ENCODE peak calls at places on chromosome 21, in nine cellular contexts. Q is activated gamma-delta T cell treated with anti-CD3 and anti-CD28 coated beads, Interleukin-2, amount 50 U/mL, for 16 hours; B is HFF-Myc; Z is NCI-H69; C is NCI-H510A treated with DMSO at 0.1 percent for 48 hours; M is colonic mucosa; U is H7; S is adipocyte; I is cardiac muscle cell. O is an unnamed sample.

GRCh38 chr21:45979651-45980050 is 1.9 kb upstream of the COL6A1 start:
- DNase-seq in Q (no peak), B (no peak), Z (no peak), C (no peak), M (no peak), U (no peak), S (no peak), I (no peak), O (no peak)

GRCh38 chr21:28991861-28992525 is 684 bp downstream of the LTN1 start:
- DNase-seq in Q (no peak), B (no peak), Z (peak), C (no peak), M (no peak), U (no peak), S (peak), I (peak), O (no peak)

GRCh38 chr21:37528150-37528937 is 161.8 kb downstream of the DYRK1A start:
- DNase-seq in Q (no peak), B (no peak), Z (no peak), C (no peak), M (no peak), U (peak), S (no peak), I (no peak), O (no peak)

GRCh38 chr21:46125846-46126301 is 28.0 kb downstream of the COL6A2 start:
- DNase-seq in Q (no peak), B (no peak), Z (no peak), C (no peak), M (no peak), U (peak), S (no peak), I (no peak), O (no peak)

GRCh38 chr21:37166733-37167132 is 93.7 kb downstream of the TTC3 start:
- DNase-seq in Q (no peak), B (no peak), Z (peak), C (peak), M (no peak), U (peak), S (no peak), I (peak), O (no peak)

GRCh38 chr21:44918107-44918470 is 2.6 kb downstream of the ITGB2 start:
- DNase-seq in Q (no peak), B (no peak), Z (no peak), C (no peak), M (no peak), U (no peak), S (no peak), I (no peak), O (no peak)

GRCh38 chr21:32946654-32947053 is 79.1 kb upstream of the OLIG2 start:
- DNase-seq in Q (no peak), B (no peak), Z (no peak), C (no peak), M (no peak), U (no peak), S (no peak), I (no peak), O (peak)

GRCh38 chr21:45278156-45278911 is 9.4 kb downstream of the POFUT2 start:
- DNase-seq in Q (no peak), B (no peak), Z (no peak), C (no peak), M (no peak), U (no peak), S (no peak), I (no peak), O (no peak)

GRCh38 chr21:37414292-37415253 is 48.0 kb downstream of the DYRK1A start:
- DNase-seq in Q (no peak), B (no peak), Z (no peak), C (no peak), M (no peak), U (no peak), S (no peak), I (no peak), O (no peak)

GRCh38 chr21:44089001-44089911 is 17.9 kb upstream of the PWP2 start:
- DNase-seq in Q (no peak), B (no peak), Z (no peak), C (no peak), M (peak), U (no peak), S (no peak), I (no peak), O (no peak)

GRCh38 chr21:41684381-41685245 is 82.2 kb downstream of the RIPK4 start:
- DNase-seq in Q (no peak), B (no peak), Z (no peak), C (no peak), M (no peak), U (peak), S (peak), I (no peak), O (peak)

GRCh38 chr21:44816761-44817505 is 929 bp downstream of the SUMO3 start:
- DNase-seq in Q (no peak), B (no peak), Z (no peak), C (no peak), M (peak), U (no peak), S (no peak), I (no peak), O (no peak)

GRCh38 chr21:32994305-32994704 is 31.4 kb upstream of the OLIG2 start:
- DNase-seq in Q (no peak), B (no peak), Z (peak), C (no peak), M (no peak), U (peak), S (peak), I (no peak), O (peak)

O was measured in AG20443.